ENCODE peak calls at places on chromosomes 4 and X, in five cellular contexts. R is mucosa of descending colon, M is neural progenitor cell, F is GM23248, P is heart right ventricle. V is an unnamed sample.

GRCh38 chr4:113445286-113445685 is 316.3 kb downstream of the CAMK2D start:
- DNase-seq in P (peak), F (peak), R (no peak), M (no peak), V (peak)

GRCh38 chr4:170001688-170002267 is 24.4 kb downstream of the MFAP3L start:
- DNase-seq in F (no peak), P (no peak), M (no peak), R (no peak), V (no peak)

GRCh38 chrX:123989235-123989634 is 27.7 kb downstream of the STAG2 start:
- DNase-seq in F (no peak), M (no peak), P (no peak), R (no peak), V (no peak)

GRCh38 chrX:63186137-63186536 is 165.0 kb downstream of the SPIN4 start:
- DNase-seq in M (no peak), F (no peak), P (no peak), R (no peak), V (no peak)

GRCh38 chrX:103831803-103832544 is at the start of gene RAB9B:
- DNase-seq in P (peak), R (peak), M (peak), F (peak), V (no peak)

GRCh38 chrX:119003462-119003861 is 29.0 kb downstream of the LONRF3 start:
- DNase-seq in F (no peak), P (no peak), M (no peak), R (no peak), V (no peak)

GRCh38 chrX:24167719-24168472 is 18.4 kb downstream of the ZFX start:
- DNase-seq in P (no peak), F (peak), M (no peak), R (no peak), V (no peak)

GRCh38 chrX:45258741-45259402 is 58.2 kb upstream of the DIPK2B start:
- DNase-seq in F (no peak), P (no peak), R (peak), M (no peak), V (no peak)

GRCh38 chr4:168769416-168769815 is 240.6 kb downstream of the CBR4 start:
- DNase-seq in P (no peak), M (no peak), F (peak), R (no peak), V (peak)

GRCh38 chrX:124895947-124896346 is 423.7 kb upstream of the TEX13C start:
- DNase-seq in P (no peak), R (no peak), M (no peak), F (no peak), V (no peak)

GRCh38 chr4:53545238-53545637 is 46.0 kb downstream of the LNX1 start:
- DNase-seq in M (peak), P (no peak), R (no peak), F (no peak), V (no peak)

GRCh38 chrX:120769576-120770341 is 105.9 kb downstream of the CT47B1 start:
- DNase-seq in M (peak), F (peak), R (no peak), P (peak), V (peak)

GRCh38 chr4:2063557-2064275 is 4.6 kb downstream of the NAT8L start:
- DNase-seq in P (no peak), M (no peak), F (no peak), R (peak), V (no peak)

GRCh38 chrX:94178145-94178790 is 504.3 kb downstream of the FAM133A start:
- DNase-seq in F (peak), M (no peak), R (no peak), P (no peak), V (no peak)

GRCh38 chr4:4425119-4425690 is 38.3 kb downstream of the NSG1 start:
- DNase-seq in F (peak), P (no peak), M (no peak), R (no peak), V (no peak)

DNA sequence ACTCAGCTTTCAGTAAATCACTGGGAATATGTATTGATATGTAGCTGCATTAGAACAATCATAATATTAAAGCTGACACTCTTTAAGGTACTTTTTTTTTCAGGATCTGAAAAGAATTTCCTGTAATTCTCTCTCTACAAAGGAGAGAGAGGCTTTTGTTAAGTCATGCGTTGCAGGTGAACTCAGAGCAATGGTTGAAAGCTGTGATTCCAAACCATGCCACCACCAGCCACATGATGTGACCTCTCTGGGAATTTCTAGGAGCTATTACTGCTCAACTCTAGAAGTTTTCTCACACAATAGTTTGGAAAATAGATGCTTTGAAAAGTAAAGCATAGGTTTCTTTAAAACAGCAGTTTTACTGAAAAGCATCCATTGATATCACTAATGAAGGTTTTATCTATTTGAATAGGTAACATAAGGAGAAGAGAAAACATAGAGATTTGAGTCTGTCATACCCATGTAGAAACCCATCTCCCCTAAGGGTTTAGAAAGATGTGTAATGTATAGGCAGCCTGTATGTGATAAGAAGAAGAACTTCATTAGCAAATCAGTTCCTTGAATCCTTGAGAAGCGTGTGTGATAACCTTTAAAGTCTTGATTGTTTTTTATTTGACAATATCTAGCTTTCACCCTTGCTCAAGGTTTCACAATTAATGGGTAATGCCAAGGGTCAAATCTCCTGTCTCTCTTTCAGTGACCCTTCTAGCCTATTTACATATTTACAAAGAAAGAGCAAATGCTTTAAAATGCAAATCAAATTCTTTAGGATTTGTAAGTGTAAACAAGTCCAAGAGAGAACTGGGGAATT is 161.0 kb upstream of the ANKRD50 start:
- DNase-seq in M (peak), F (no peak), R (no peak), P (no peak), V (no peak)
- H3K4me3 ChIP-seq in M (no peak), F (no peak), R (no peak), P (no peak), V (no peak)

DNA sequence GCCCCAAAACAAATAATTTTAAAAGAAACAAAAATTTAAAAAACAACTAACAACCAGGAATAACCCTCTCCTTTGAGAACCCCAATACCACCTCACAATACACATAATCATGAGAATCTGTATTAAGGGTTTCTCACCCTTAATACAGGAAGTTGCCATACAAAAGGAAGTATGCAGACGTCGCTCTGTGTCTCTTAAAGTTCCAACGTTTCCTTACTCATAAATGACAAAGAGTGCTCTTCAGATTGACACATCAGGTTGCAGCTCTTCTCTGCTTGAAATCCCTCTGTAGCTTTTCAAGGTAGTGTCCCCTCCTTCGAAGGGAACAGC is 73.9 kb upstream of the IRF2 start:
- DNase-seq in P (no peak), M (no peak), F (no peak), R (no peak), V (no peak)
- H3K4me3 ChIP-seq in P (peak), M (peak), F (no peak), R (peak), V (no peak)

DNA sequence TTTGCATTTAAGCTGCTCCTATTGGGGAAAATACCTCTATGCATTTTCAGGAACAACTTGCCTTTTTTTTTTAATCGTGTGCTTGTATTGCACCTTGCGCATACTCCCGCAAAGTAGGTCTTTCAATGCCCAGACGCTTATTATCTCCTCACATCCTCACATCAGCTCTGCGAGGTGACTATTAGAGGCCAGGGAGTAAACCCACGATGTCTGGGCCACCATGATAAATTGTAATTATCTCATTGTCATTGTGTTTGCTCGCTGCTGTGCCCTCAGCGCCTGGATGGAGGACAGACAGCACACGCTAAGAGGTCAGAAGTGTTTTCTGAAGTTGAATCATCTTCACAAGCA is 974 bp upstream of the RELL1 start:
- DNase-seq in F (no peak), R (no peak), P (no peak), M (peak), V (no peak)
- H3K4me3 ChIP-seq in F (peak), R (no peak), P (peak), M (peak), V (peak)

GRCh38 chrX:72027024-72027913 is 104.4 kb downstream of the RTL5 start:
- DNase-seq in R (no peak), M (no peak), F (peak), P (no peak), V (no peak)
- H3K4me3 ChIP-seq in R (no peak), M (no peak), F (peak), P (no peak), V (no peak)

DNA sequence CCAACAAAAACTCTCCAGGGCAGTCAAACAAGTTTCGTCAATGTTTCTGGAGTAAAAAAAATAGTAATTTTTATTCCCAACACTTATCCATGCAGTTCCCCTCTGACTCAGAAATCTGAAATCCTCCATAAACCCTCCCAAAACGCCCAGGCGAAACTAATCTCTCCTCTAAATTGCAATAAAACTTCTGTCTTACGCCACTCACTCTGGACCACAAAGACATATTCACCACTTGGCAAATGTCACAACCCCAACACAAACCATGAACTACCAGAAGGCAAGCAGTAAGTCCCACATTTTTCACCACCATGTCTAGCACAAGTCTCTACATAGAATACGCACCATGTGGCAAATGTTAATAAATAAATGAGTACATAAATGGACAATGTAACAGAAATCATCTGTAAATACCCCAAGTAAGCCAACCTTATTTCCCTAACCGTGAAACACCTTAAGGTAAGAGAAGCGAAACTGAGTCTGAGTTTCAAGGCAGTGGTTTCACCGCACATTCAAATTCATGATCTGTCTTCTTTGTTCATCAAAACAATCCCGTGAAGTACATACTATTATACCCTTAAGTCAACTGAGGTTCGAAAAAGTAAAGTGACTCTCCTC is 1.6 kb downstream of the PAPSS1 start:
- DNase-seq in F (no peak), P (no peak), M (no peak), R (no peak), V (no peak)
- H3K4me3 ChIP-seq in F (peak), P (peak), M (peak), R (no peak), V (peak)

DNA sequence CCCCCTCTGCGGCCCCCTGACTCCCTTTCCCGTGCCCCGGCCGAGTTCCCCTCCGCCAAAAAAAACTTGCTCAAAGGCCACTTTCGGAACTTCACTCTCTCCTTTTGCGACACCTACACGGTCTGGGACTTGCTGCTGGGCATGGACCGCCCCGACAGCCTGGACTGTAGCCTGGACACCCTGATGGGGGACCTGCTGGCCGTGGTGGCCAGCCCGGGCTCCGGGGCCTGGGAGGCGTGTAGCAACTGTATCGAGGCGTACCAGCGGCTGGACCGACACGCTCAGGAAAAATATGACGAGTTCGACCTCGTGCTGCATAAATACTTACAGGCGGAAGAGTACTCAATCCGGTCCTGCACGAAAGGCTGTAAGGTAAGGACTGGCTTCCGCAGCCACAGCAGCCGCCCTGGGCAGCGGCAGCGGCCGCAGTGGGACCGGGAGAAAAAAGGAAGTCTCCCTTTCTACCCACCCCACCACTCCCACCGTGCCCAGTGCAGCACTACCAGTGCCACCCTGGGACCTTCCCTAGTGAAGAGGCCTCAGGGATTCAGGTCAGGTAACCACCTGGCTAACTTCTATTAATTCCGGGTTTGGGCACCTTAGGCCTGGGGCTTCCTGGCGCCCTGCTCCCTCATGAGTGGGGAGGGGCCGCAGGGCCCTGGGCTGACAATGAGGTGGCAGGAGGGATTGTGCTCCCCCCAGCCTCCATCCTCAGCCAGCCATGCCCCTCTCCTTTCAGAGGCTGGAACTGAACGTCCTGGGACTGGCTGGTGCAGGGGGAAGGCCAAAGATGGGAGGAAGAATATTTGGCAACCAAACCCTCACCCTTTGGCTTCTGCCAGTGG is 1.9 kb downstream of the NALF2 start:
- DNase-seq in M (peak), P (no peak), R (no peak), F (no peak), V (no peak)
- H3K4me3 ChIP-seq in M (peak), P (peak), R (no peak), F (no peak), V (no peak)

DNA sequence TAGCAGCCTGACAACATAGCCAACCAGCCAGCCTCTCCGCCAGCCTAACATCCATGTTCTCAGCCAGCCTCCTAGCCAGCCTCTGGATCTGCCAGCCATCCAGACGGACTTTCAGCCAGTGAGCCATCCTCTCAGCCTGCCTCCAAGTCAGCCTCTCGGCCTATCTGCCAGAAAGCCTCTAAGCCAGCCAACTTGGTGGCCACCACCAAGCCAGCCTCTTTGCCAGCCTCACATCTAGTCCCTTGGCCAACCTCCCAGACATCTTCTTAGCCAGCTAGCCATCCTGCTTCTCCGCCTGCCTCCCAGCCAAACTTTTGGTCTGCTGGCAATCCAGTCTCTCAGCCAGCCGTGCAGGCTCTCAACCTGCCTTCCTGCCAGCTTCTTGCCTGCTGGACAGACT is 16.4 kb upstream of the ARAP2 start:
- DNase-seq in R (no peak), M (no peak), P (no peak), F (no peak), V (no peak)
- H3K4me3 ChIP-seq in R (no peak), M (no peak), P (no peak), F (no peak), V (no peak)

GRCh38 chr4:7812191-7812860 is 127.3 kb downstream of the AFAP1 start:
- DNase-seq in M (no peak), P (no peak), F (no peak), R (no peak), V (peak)

GRCh38 chr4:7810792-7811535 is 128.7 kb downstream of the AFAP1 start:
- DNase-seq in P (no peak), M (no peak), R (no peak), F (no peak), V (no peak)

GRCh38 chr4:7813674-7814073 is 126.0 kb downstream of the AFAP1 start:
- DNase-seq in F (peak), P (no peak), M (no peak), R (no peak), V (peak)

GRCh38 chr4:7812921-7813320 is 126.7 kb downstream of the AFAP1 start:
- DNase-seq in F (no peak), M (no peak), P (no peak), R (no peak), V (no peak)

DNA sequence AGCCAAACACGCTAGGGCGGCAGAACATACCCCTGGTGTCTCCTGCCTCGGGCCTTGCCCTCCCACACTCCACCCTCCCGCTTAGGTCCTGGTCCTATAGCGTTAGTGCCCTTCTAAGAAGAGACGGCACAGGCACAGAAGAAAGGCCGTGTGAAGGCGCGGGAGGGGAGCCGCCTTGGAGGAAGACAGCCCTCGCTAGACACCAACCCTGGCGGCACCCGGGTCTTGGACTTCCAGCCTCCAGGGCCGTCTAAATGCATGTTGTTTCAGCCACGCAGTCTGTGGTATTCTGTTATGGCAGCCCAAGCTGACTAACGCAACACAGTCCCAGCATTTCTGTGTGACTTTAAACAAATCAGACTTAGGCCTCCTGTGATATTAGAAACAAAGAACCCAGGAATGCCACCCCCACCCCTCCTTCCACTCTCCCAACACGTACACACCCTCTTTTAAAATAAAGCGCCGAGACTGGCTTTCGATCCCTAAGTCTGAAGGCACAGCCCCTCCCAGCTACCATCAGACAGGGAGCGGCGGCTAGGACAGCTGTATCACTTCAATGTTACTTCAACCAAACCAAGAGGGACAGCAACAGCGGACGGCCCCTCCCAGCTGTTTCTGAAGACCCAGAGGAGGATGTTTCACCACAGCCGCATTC is 128.0 kb downstream of the AFAP1 start:
- DNase-seq in R (peak), P (peak), M (peak), F (peak), V (peak)
- H3K4me3 ChIP-seq in R (no peak), P (no peak), M (no peak), F (peak), V (no peak)

GRCh38 chrX:83501003-83501402 is 7.1 kb upstream of the POU3F4 start:
- DNase-seq in M (peak), P (no peak), R (no peak), F (no peak), V (no peak)
- H3K4me3 ChIP-seq in M (no peak), P (no peak), R (no peak), F (no peak), V (no peak)